ENCODE peak calls at places on chromosomes 2 and 18, in nine cellular contexts. One of them, this sample, is unnamed.

GRCh38 chr18:54776282-54776977 is 51.8 kb upstream of the RAB27B start:
- DNase-seq in lower lobe of right lung: no peak
- DNase-seq in AG10803: peak; percentile 97
- DNase-seq in tibial artery: peak; percentile 35
- DNase-seq in fibroblast of mammary gland: peak; percentile 99
- DNase-seq in PC-9: peak; percentile 97
- DNase-seq in lower leg skin: peak; percentile 44
- DNase-seq in HepG2: peak; percentile 37
- DNase-seq in transverse colon: no peak
- DNase-seq in this sample: peak; percentile 99

GRCh38 chr18:35581555-35582309 is at the start of gene GALNT1:
- DNase-seq in PC-9: no peak
- DNase-seq in lower leg skin: no peak
- DNase-seq in HepG2: no peak
- DNase-seq in lower lobe of right lung: peak; percentile 54
- DNase-seq in fibroblast of mammary gland: no peak
- DNase-seq in AG10803: no peak
- DNase-seq in transverse colon: no peak
- DNase-seq in tibial artery: peak; percentile 23
- DNase-seq in this sample: peak; percentile 23

GRCh38 chr18:68053290-68053689 is 536.8 kb upstream of the DSEL start:
- DNase-seq in lower leg skin: no peak
- DNase-seq in transverse colon: no peak
- DNase-seq in HepG2: no peak
- DNase-seq in tibial artery: no peak
- DNase-seq in lower lobe of right lung: no peak
- DNase-seq in AG10803: no peak
- DNase-seq in fibroblast of mammary gland: no peak
- DNase-seq in PC-9: no peak
- DNase-seq in this sample: no peak

GRCh38 chr2:174771631-174772491 is 7.6 kb upstream of the CHRNA1 start:
- DNase-seq in fibroblast of mammary gland: peak; percentile 75
- DNase-seq in AG10803: peak; percentile 91
- DNase-seq in lower lobe of right lung: peak; percentile 74
- DNase-seq in HepG2: peak; percentile 64
- DNase-seq in transverse colon: peak; percentile 71
- DNase-seq in tibial artery: peak; percentile 69
- DNase-seq in lower leg skin: peak; percentile 53
- DNase-seq in PC-9: peak; percentile 70
- DNase-seq in this sample: peak; percentile 80

GRCh38 chr2:62014102-62014501 is 108.6 kb downstream of the COMMD1 start:
- DNase-seq in tibial artery: peak; percentile 75
- DNase-seq in fibroblast of mammary gland: peak; percentile 74
- DNase-seq in HepG2: peak; percentile 38
- DNase-seq in transverse colon: peak; percentile 48
- DNase-seq in lower leg skin: peak; percentile 33
- DNase-seq in lower lobe of right lung: no peak
- DNase-seq in AG10803: peak; percentile 88
- DNase-seq in PC-9: no peak
- DNase-seq in this sample: peak; percentile 1

GRCh38 chr18:13451661-13452447 is 233.3 kb downstream of the LDLRAD4 start:
- DNase-seq in lower lobe of right lung: no peak
- DNase-seq in fibroblast of mammary gland: no peak
- DNase-seq in lower leg skin: no peak
- DNase-seq in HepG2: no peak
- DNase-seq in PC-9: no peak
- DNase-seq in transverse colon: no peak
- DNase-seq in AG10803: no peak
- DNase-seq in tibial artery: no peak
- DNase-seq in this sample: no peak

GRCh38 chr2:182854405-182855105 is 11.9 kb downstream of the FRZB start:
- DNase-seq in lower leg skin: no peak
- DNase-seq in transverse colon: no peak
- DNase-seq in lower lobe of right lung: no peak
- DNase-seq in tibial artery: no peak
- DNase-seq in PC-9: peak; percentile 1
- DNase-seq in fibroblast of mammary gland: no peak
- DNase-seq in HepG2: no peak
- DNase-seq in AG10803: no peak
- DNase-seq in this sample: no peak

GRCh38 chr2:43676322-43677050 is at the start of gene C1GALT1C1L:
- DNase-seq in lower lobe of right lung: peak; percentile 63
- DNase-seq in transverse colon: peak; percentile 72
- DNase-seq in PC-9: peak; percentile 52
- DNase-seq in fibroblast of mammary gland: peak; percentile 73
- DNase-seq in HepG2: peak; percentile 22
- DNase-seq in AG10803: peak; percentile 49
- DNase-seq in tibial artery: peak; percentile 45
- DNase-seq in lower leg skin: peak; percentile 31
- DNase-seq in this sample: peak; percentile 51

GRCh38 chr18:9684901-9685738 is 23.0 kb upstream of the RAB31 start:
- DNase-seq in AG10803: peak; percentile 91
- DNase-seq in PC-9: no peak
- DNase-seq in tibial artery: no peak
- DNase-seq in lower leg skin: no peak
- DNase-seq in lower lobe of right lung: no peak
- DNase-seq in fibroblast of mammary gland: peak; percentile 79
- DNase-seq in transverse colon: no peak
- DNase-seq in HepG2: no peak
- DNase-seq in this sample: no peak

GRCh38 chr18:78971511-78972245 is 7.9 kb upstream of the SALL3 start:
- DNase-seq in HepG2: no peak
- DNase-seq in lower lobe of right lung: no peak
- DNase-seq in tibial artery: no peak
- DNase-seq in transverse colon: no peak
- DNase-seq in fibroblast of mammary gland: no peak
- DNase-seq in PC-9: no peak
- DNase-seq in AG10803: no peak
- DNase-seq in lower leg skin: no peak
- DNase-seq in this sample: no peak

GRCh38 chr2:167697961-167698360 is 549.4 kb downstream of the STK39 start:
- DNase-seq in AG10803: no peak
- DNase-seq in PC-9: no peak
- DNase-seq in lower leg skin: no peak
- DNase-seq in fibroblast of mammary gland: no peak
- DNase-seq in HepG2: no peak
- DNase-seq in transverse colon: no peak
- DNase-seq in tibial artery: no peak
- DNase-seq in lower lobe of right lung: no peak
- DNase-seq in this sample: no peak

GRCh38 chr2:181457741-181458425 is 697 bp downstream of the ITGA4 start:
- DNase-seq in AG10803: peak; percentile 41
- DNase-seq in tibial artery: peak; percentile 23
- DNase-seq in PC-9: no peak
- DNase-seq in fibroblast of mammary gland: peak; percentile 56
- DNase-seq in transverse colon: peak; percentile 61
- DNase-seq in lower lobe of right lung: peak; percentile 63
- DNase-seq in HepG2: no peak
- DNase-seq in lower leg skin: peak; percentile 18
- DNase-seq in this sample: peak; percentile 17

GRCh38 chr2:78718483-78718882 is 307.0 kb upstream of the REG3G start:
- DNase-seq in AG10803: no peak
- DNase-seq in transverse colon: no peak
- DNase-seq in lower leg skin: no peak
- DNase-seq in fibroblast of mammary gland: no peak
- DNase-seq in PC-9: no peak
- DNase-seq in tibial artery: no peak
- DNase-seq in HepG2: no peak
- DNase-seq in lower lobe of right lung: no peak
- DNase-seq in this sample: no peak

GRCh38 chr2:225454412-225454811 is 54.9 kb downstream of the NYAP2 start:
- DNase-seq in transverse colon: no peak
- DNase-seq in AG10803: no peak
- DNase-seq in PC-9: no peak
- DNase-seq in HepG2: no peak
- DNase-seq in lower leg skin: no peak
- DNase-seq in fibroblast of mammary gland: no peak
- DNase-seq in tibial artery: no peak
- DNase-seq in lower lobe of right lung: no peak
- DNase-seq in this sample: no peak

GRCh38 chr2:102193074-102193473 is 6.3 kb downstream of the IL1RL2 start:
- DNase-seq in AG10803: no peak
- DNase-seq in tibial artery: no peak
- DNase-seq in transverse colon: no peak
- DNase-seq in lower leg skin: no peak
- DNase-seq in fibroblast of mammary gland: no peak
- DNase-seq in PC-9: peak; percentile 65
- DNase-seq in HepG2: no peak
- DNase-seq in lower lobe of right lung: no peak
- DNase-seq in this sample: peak; percentile 74

GRCh38 chr2:19911799-19912509 is 10.2 kb upstream of the TTC32 start:
- DNase-seq in HepG2: no peak
- DNase-seq in transverse colon: no peak
- DNase-seq in lower lobe of right lung: no peak
- DNase-seq in PC-9: peak; percentile 100
- DNase-seq in lower leg skin: no peak
- DNase-seq in AG10803: peak; percentile 80
- DNase-seq in fibroblast of mammary gland: peak; percentile 93
- DNase-seq in tibial artery: no peak
- DNase-seq in this sample: peak; percentile 93

GRCh38 chr18:62189208-62189607 is 2.2 kb downstream of the RELCH start:
- DNase-seq in PC-9: no peak
- DNase-seq in AG10803: no peak
- DNase-seq in fibroblast of mammary gland: no peak
- DNase-seq in lower leg skin: no peak
- DNase-seq in transverse colon: no peak
- DNase-seq in lower lobe of right lung: no peak
- DNase-seq in HepG2: no peak
- DNase-seq in tibial artery: no peak
- DNase-seq in this sample: no peak
- H3K4me3 ChIP-seq in PC-9: peak overlapping the region; percentile 92
- H3K4me3 ChIP-seq in AG10803: peak overlapping the region; percentile 98
- H3K4me3 ChIP-seq in fibroblast of mammary gland: peak overlapping the region; percentile 96
- H3K4me3 ChIP-seq in lower leg skin: no peak overlapping the region
- H3K4me3 ChIP-seq in transverse colon: peak overlapping the region; percentile 91
- H3K4me3 ChIP-seq in lower lobe of right lung: peak overlapping the region; percentile 98
- H3K4me3 ChIP-seq in HepG2: peak overlapping the region; percentile 99
- H3K4me3 ChIP-seq in tibial artery: peak overlapping the region; percentile 81
- H3K4me3 ChIP-seq in this sample: peak overlapping the region; percentile 84

GRCh38 chr2:70460333-70460732 is 93.3 kb downstream of the TGFA start:
- DNase-seq in HepG2: no peak
- DNase-seq in lower lobe of right lung: no peak
- DNase-seq in tibial artery: no peak
- DNase-seq in transverse colon: no peak
- DNase-seq in PC-9: no peak
- DNase-seq in fibroblast of mammary gland: no peak
- DNase-seq in AG10803: no peak
- DNase-seq in lower leg skin: no peak
- DNase-seq in this sample: peak; percentile 72
- TF ChIP-seq CTCF in HepG2: peak; percentile 27
- TF ChIP-seq CTCF in lower lobe of right lung: no peak
- TF ChIP-seq CTCF in tibial artery: no peak
- TF ChIP-seq CTCF in transverse colon: no peak
- TF ChIP-seq CTCF in PC-9: peak; percentile 36
- TF ChIP-seq CTCF in fibroblast of mammary gland: no peak
- TF ChIP-seq CTCF in AG10803: no peak
- TF ChIP-seq CTCF in lower leg skin: no peak
- TF ChIP-seq CTCF in this sample: peak; percentile 63

DNA sequence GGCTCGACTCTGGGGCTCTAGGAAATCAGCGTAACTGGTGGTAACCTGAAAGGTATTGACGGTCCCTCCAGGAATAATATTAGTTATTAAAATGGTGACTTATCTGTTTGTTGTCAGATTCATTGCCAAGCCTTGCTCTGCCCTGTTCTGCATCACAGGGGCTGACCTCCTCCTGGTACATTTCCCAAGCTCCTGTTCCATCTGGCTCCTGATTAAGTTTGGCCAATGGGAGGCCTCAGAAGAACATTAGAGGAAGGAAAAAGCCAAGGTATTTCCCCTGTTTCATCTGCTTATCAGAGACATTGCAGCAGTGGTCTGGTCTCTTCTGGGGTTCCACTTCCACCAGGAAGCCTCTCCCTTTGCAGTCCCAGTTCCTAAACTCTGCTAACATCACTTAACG is 527.0 kb downstream of the TNS1 start:
- DNase-seq in HepG2: no peak
- DNase-seq in fibroblast of mammary gland: no peak
- DNase-seq in lower leg skin: no peak
- DNase-seq in lower lobe of right lung: no peak
- DNase-seq in transverse colon: no peak
- DNase-seq in PC-9: no peak
- DNase-seq in tibial artery: no peak
- DNase-seq in AG10803: no peak
- DNase-seq in this sample: no peak
- H3K4me3 ChIP-seq in HepG2: no peak overlapping the region
- H3K4me3 ChIP-seq in fibroblast of mammary gland: no peak overlapping the region
- H3K4me3 ChIP-seq in lower leg skin: no peak overlapping the region
- H3K4me3 ChIP-seq in lower lobe of right lung: no peak overlapping the region
- H3K4me3 ChIP-seq in transverse colon: no peak overlapping the region
- H3K4me3 ChIP-seq in PC-9: no peak overlapping the region
- H3K4me3 ChIP-seq in tibial artery: no peak overlapping the region
- H3K4me3 ChIP-seq in AG10803: no peak overlapping the region
- H3K4me3 ChIP-seq in this sample: no peak overlapping the region

GRCh38 chr2:223558970-223559369 is 43.2 kb downstream of the SCG2 start:
- DNase-seq in HepG2: no peak
- DNase-seq in transverse colon: no peak
- DNase-seq in PC-9: no peak
- DNase-seq in fibroblast of mammary gland: no peak
- DNase-seq in AG10803: no peak
- DNase-seq in lower leg skin: no peak
- DNase-seq in tibial artery: no peak
- DNase-seq in lower lobe of right lung: no peak
- DNase-seq in this sample: no peak

GRCh38 chr2:223562078-223562477 is 40.1 kb downstream of the SCG2 start:
- DNase-seq in lower leg skin: no peak
- DNase-seq in fibroblast of mammary gland: no peak
- DNase-seq in PC-9: no peak
- DNase-seq in HepG2: no peak
- DNase-seq in lower lobe of right lung: no peak
- DNase-seq in tibial artery: no peak
- DNase-seq in AG10803: no peak
- DNase-seq in transverse colon: no peak
- DNase-seq in this sample: peak; percentile 27

GRCh38 chr2:223560704-223561435 is 41.3 kb downstream of the SCG2 start:
- DNase-seq in HepG2: no peak
- DNase-seq in lower leg skin: no peak
- DNase-seq in AG10803: no peak
- DNase-seq in fibroblast of mammary gland: peak; percentile 51
- DNase-seq in lower lobe of right lung: no peak
- DNase-seq in PC-9: no peak
- DNase-seq in tibial artery: no peak
- DNase-seq in transverse colon: no peak
- DNase-seq in this sample: peak; percentile 53

GRCh38 chr2:223566398-223566797 is 35.8 kb downstream of the SCG2 start:
- DNase-seq in AG10803: no peak
- DNase-seq in tibial artery: no peak
- DNase-seq in lower lobe of right lung: no peak
- DNase-seq in lower leg skin: no peak
- DNase-seq in fibroblast of mammary gland: no peak
- DNase-seq in HepG2: no peak
- DNase-seq in PC-9: no peak
- DNase-seq in transverse colon: no peak
- DNase-seq in this sample: no peak

DNA sequence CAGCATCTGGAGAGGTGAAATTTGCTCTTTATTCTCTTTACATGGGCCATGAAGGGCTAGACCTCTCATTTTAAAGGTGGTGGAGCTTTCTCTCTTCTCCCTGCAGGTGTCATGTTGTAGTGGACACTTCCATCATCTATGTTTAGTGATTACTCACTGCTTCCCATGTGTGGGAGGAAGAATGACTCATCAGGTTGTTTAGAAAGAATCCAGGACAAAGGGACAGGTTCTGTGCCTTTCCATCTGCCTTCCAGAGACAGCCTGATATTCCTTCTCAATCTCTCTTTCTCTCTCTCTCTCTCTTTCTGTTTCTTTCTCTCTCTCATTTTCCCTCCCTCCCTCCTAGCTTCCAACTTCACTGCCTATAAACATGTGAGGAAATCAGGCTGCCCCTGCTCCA is 38.7 kb downstream of the SCG2 start:
- DNase-seq in HepG2: peak; percentile 69
- DNase-seq in AG10803: peak; percentile 48
- DNase-seq in fibroblast of mammary gland: peak; percentile 94
- DNase-seq in transverse colon: no peak
- DNase-seq in PC-9: peak; percentile 99
- DNase-seq in lower lobe of right lung: no peak
- DNase-seq in lower leg skin: no peak
- DNase-seq in tibial artery: no peak
- DNase-seq in this sample: peak; percentile 89
- TF ChIP-seq CTCF in HepG2: no peak
- TF ChIP-seq CTCF in AG10803: no peak
- TF ChIP-seq CTCF in fibroblast of mammary gland: peak; percentile 12
- TF ChIP-seq CTCF in transverse colon: no peak
- TF ChIP-seq CTCF in PC-9: peak; percentile 37
- TF ChIP-seq CTCF in lower lobe of right lung: no peak
- TF ChIP-seq CTCF in lower leg skin: no peak
- TF ChIP-seq CTCF in tibial artery: no peak
- TF ChIP-seq CTCF in this sample: peak; percentile 21

This sample was measured in epithelial cell of esophagus.